ENCODE peak calls at places on chromosomes 12 and 14, in eight cellular contexts. One of them, this sample, is unnamed.

GRCh38 chr14:59482471-59483331 is 1.5 kb downstream of the L3HYPDH start:
- DNase-seq in MV-4-11: no peak
- DNase-seq in HuH-7.5: no peak
- DNase-seq in activated T-helper 2 cell treated with anti-CD3 and anti-CD28 coated beads, Interferon-gamma antibody, Interleukin-2, Interleukin-4, amounts not matched to agents 10 μg/mL and 5 μg/mL and 100 μg/mL, durations not matched to agents 14 hours and 24 hours and 36 hours: no peak
- DNase-seq in astrocyte of the hippocampus: peak
- DNase-seq in myocyte: peak
- DNase-seq in foreskin fibroblast: peak
- DNase-seq in activated T-cell treated with anti-CD3 and anti-CD28 coated beads for 1 hour: no peak
- DNase-seq in this sample: peak

GRCh38 chr14:34489324-34489723 is 27.3 kb upstream of the SPTSSA start:
- DNase-seq in MV-4-11: peak
- DNase-seq in HuH-7.5: no peak
- DNase-seq in activated T-helper 2 cell treated with anti-CD3 and anti-CD28 coated beads, Interferon-gamma antibody, Interleukin-2, Interleukin-4, amounts not matched to agents 10 μg/mL and 5 μg/mL and 100 μg/mL, durations not matched to agents 14 hours and 24 hours and 36 hours: no peak
- DNase-seq in astrocyte of the hippocampus: no peak
- DNase-seq in myocyte: no peak
- DNase-seq in foreskin fibroblast: no peak
- DNase-seq in activated T-cell treated with anti-CD3 and anti-CD28 coated beads for 1 hour: no peak
- DNase-seq in this sample: no peak

GRCh38 chr12:28114488-28114887 is 75.8 kb upstream of the CCDC91 start:
- DNase-seq in MV-4-11: no peak
- DNase-seq in HuH-7.5: no peak
- DNase-seq in activated T-helper 2 cell treated with anti-CD3 and anti-CD28 coated beads, Interferon-gamma antibody, Interleukin-2, Interleukin-4, amounts not matched to agents 10 μg/mL and 5 μg/mL and 100 μg/mL, durations not matched to agents 14 hours and 24 hours and 36 hours: no peak
- DNase-seq in astrocyte of the hippocampus: peak
- DNase-seq in myocyte: no peak
- DNase-seq in foreskin fibroblast: peak
- DNase-seq in activated T-cell treated with anti-CD3 and anti-CD28 coated beads for 1 hour: no peak
- DNase-seq in this sample: no peak

GRCh38 chr14:32933943-32934890 is 4.5 kb upstream of the NPAS3 start:
- DNase-seq in MV-4-11: no peak
- DNase-seq in HuH-7.5: peak
- DNase-seq in activated T-helper 2 cell treated with anti-CD3 and anti-CD28 coated beads, Interferon-gamma antibody, Interleukin-2, Interleukin-4, amounts not matched to agents 10 μg/mL and 5 μg/mL and 100 μg/mL, durations not matched to agents 14 hours and 24 hours and 36 hours: no peak
- DNase-seq in astrocyte of the hippocampus: peak
- DNase-seq in myocyte: peak
- DNase-seq in foreskin fibroblast: peak
- DNase-seq in activated T-cell treated with anti-CD3 and anti-CD28 coated beads for 1 hour: no peak
- DNase-seq in this sample: no peak

GRCh38 chr12:11673666-11674464 is 24.4 kb downstream of the ETV6 start:
- DNase-seq in MV-4-11: no peak
- DNase-seq in HuH-7.5: no peak
- DNase-seq in activated T-helper 2 cell treated with anti-CD3 and anti-CD28 coated beads, Interferon-gamma antibody, Interleukin-2, Interleukin-4, amounts not matched to agents 10 μg/mL and 5 μg/mL and 100 μg/mL, durations not matched to agents 14 hours and 24 hours and 36 hours: no peak
- DNase-seq in astrocyte of the hippocampus: no peak
- DNase-seq in myocyte: no peak
- DNase-seq in foreskin fibroblast: peak
- DNase-seq in activated T-cell treated with anti-CD3 and anti-CD28 coated beads for 1 hour: no peak
- DNase-seq in this sample: no peak

GRCh38 chr12:110369992-110370391 is 33.5 kb downstream of the ANAPC7 start:
- DNase-seq in MV-4-11: no peak
- DNase-seq in HuH-7.5: no peak
- DNase-seq in activated T-helper 2 cell treated with anti-CD3 and anti-CD28 coated beads, Interferon-gamma antibody, Interleukin-2, Interleukin-4, amounts not matched to agents 10 μg/mL and 5 μg/mL and 100 μg/mL, durations not matched to agents 14 hours and 24 hours and 36 hours: no peak
- DNase-seq in astrocyte of the hippocampus: no peak
- DNase-seq in myocyte: no peak
- DNase-seq in foreskin fibroblast: no peak
- DNase-seq in activated T-cell treated with anti-CD3 and anti-CD28 coated beads for 1 hour: no peak
- DNase-seq in this sample: no peak

GRCh38 chr12:87930652-87931051 is 98.5 kb downstream of the C12orf50 start:
- DNase-seq in MV-4-11: no peak
- DNase-seq in HuH-7.5: no peak
- DNase-seq in activated T-helper 2 cell treated with anti-CD3 and anti-CD28 coated beads, Interferon-gamma antibody, Interleukin-2, Interleukin-4, amounts not matched to agents 10 μg/mL and 5 μg/mL and 100 μg/mL, durations not matched to agents 14 hours and 24 hours and 36 hours: no peak
- DNase-seq in astrocyte of the hippocampus: no peak
- DNase-seq in myocyte: peak
- DNase-seq in foreskin fibroblast: no peak
- DNase-seq in activated T-cell treated with anti-CD3 and anti-CD28 coated beads for 1 hour: no peak
- DNase-seq in this sample: no peak

GRCh38 chr12:90250041-90250440 is 541.4 kb upstream of the ATP2B1 start:
- DNase-seq in MV-4-11: no peak
- DNase-seq in HuH-7.5: no peak
- DNase-seq in activated T-helper 2 cell treated with anti-CD3 and anti-CD28 coated beads, Interferon-gamma antibody, Interleukin-2, Interleukin-4, amounts not matched to agents 10 μg/mL and 5 μg/mL and 100 μg/mL, durations not matched to agents 14 hours and 24 hours and 36 hours: no peak
- DNase-seq in astrocyte of the hippocampus: no peak
- DNase-seq in myocyte: no peak
- DNase-seq in foreskin fibroblast: peak
- DNase-seq in activated T-cell treated with anti-CD3 and anti-CD28 coated beads for 1 hour: no peak
- DNase-seq in this sample: no peak

GRCh38 chr12:114799574-114800487 is 115.9 kb upstream of the TBX3 start:
- DNase-seq in MV-4-11: no peak
- DNase-seq in HuH-7.5: peak
- DNase-seq in activated T-helper 2 cell treated with anti-CD3 and anti-CD28 coated beads, Interferon-gamma antibody, Interleukin-2, Interleukin-4, amounts not matched to agents 10 μg/mL and 5 μg/mL and 100 μg/mL, durations not matched to agents 14 hours and 24 hours and 36 hours: no peak
- DNase-seq in astrocyte of the hippocampus: peak
- DNase-seq in myocyte: peak
- DNase-seq in foreskin fibroblast: peak
- DNase-seq in activated T-cell treated with anti-CD3 and anti-CD28 coated beads for 1 hour: no peak
- DNase-seq in this sample: peak

GRCh38 chr12:32659908-32660440 is 19.1 kb upstream of the DNM1L start:
- DNase-seq in MV-4-11: no peak
- DNase-seq in HuH-7.5: no peak
- DNase-seq in activated T-helper 2 cell treated with anti-CD3 and anti-CD28 coated beads, Interferon-gamma antibody, Interleukin-2, Interleukin-4, amounts not matched to agents 10 μg/mL and 5 μg/mL and 100 μg/mL, durations not matched to agents 14 hours and 24 hours and 36 hours: no peak
- DNase-seq in astrocyte of the hippocampus: no peak
- DNase-seq in myocyte: no peak
- DNase-seq in foreskin fibroblast: peak
- DNase-seq in activated T-cell treated with anti-CD3 and anti-CD28 coated beads for 1 hour: no peak
- DNase-seq in this sample: no peak

GRCh38 chr12:2376855-2377657 is 324.3 kb downstream of the CACNA1C start:
- DNase-seq in MV-4-11: no peak
- DNase-seq in HuH-7.5: no peak
- DNase-seq in activated T-helper 2 cell treated with anti-CD3 and anti-CD28 coated beads, Interferon-gamma antibody, Interleukin-2, Interleukin-4, amounts not matched to agents 10 μg/mL and 5 μg/mL and 100 μg/mL, durations not matched to agents 14 hours and 24 hours and 36 hours: no peak
- DNase-seq in astrocyte of the hippocampus: no peak
- DNase-seq in myocyte: no peak
- DNase-seq in foreskin fibroblast: no peak
- DNase-seq in activated T-cell treated with anti-CD3 and anti-CD28 coated beads for 1 hour: no peak
- DNase-seq in this sample: no peak

GRCh38 chr12:3154006-3154405 is 76.8 kb downstream of the TSPAN9 start:
- DNase-seq in MV-4-11: no peak
- DNase-seq in HuH-7.5: no peak
- DNase-seq in activated T-helper 2 cell treated with anti-CD3 and anti-CD28 coated beads, Interferon-gamma antibody, Interleukin-2, Interleukin-4, amounts not matched to agents 10 μg/mL and 5 μg/mL and 100 μg/mL, durations not matched to agents 14 hours and 24 hours and 36 hours: no peak
- DNase-seq in astrocyte of the hippocampus: no peak
- DNase-seq in myocyte: no peak
- DNase-seq in foreskin fibroblast: no peak
- DNase-seq in activated T-cell treated with anti-CD3 and anti-CD28 coated beads for 1 hour: no peak
- DNase-seq in this sample: no peak

GRCh38 chr12:126139355-126139754 is 1074.1 kb downstream of the AACS start:
- DNase-seq in MV-4-11: no peak
- DNase-seq in HuH-7.5: no peak
- DNase-seq in activated T-helper 2 cell treated with anti-CD3 and anti-CD28 coated beads, Interferon-gamma antibody, Interleukin-2, Interleukin-4, amounts not matched to agents 10 μg/mL and 5 μg/mL and 100 μg/mL, durations not matched to agents 14 hours and 24 hours and 36 hours: no peak
- DNase-seq in astrocyte of the hippocampus: no peak
- DNase-seq in myocyte: no peak
- DNase-seq in foreskin fibroblast: no peak
- DNase-seq in activated T-cell treated with anti-CD3 and anti-CD28 coated beads for 1 hour: no peak
- DNase-seq in this sample: no peak

GRCh38 chr14:35553808-35554207 is 19.8 kb downstream of the INSM2 start:
- DNase-seq in MV-4-11: no peak
- DNase-seq in HuH-7.5: no peak
- DNase-seq in activated T-helper 2 cell treated with anti-CD3 and anti-CD28 coated beads, Interferon-gamma antibody, Interleukin-2, Interleukin-4, amounts not matched to agents 10 μg/mL and 5 μg/mL and 100 μg/mL, durations not matched to agents 14 hours and 24 hours and 36 hours: no peak
- DNase-seq in astrocyte of the hippocampus: no peak
- DNase-seq in myocyte: peak
- DNase-seq in foreskin fibroblast: peak
- DNase-seq in activated T-cell treated with anti-CD3 and anti-CD28 coated beads for 1 hour: no peak
- DNase-seq in this sample: no peak

GRCh38 chr12:51798507-51798906 is 50.0 kb downstream of the FIGNL2 start:
- DNase-seq in MV-4-11: no peak
- DNase-seq in HuH-7.5: no peak
- DNase-seq in activated T-helper 2 cell treated with anti-CD3 and anti-CD28 coated beads, Interferon-gamma antibody, Interleukin-2, Interleukin-4, amounts not matched to agents 10 μg/mL and 5 μg/mL and 100 μg/mL, durations not matched to agents 14 hours and 24 hours and 36 hours: no peak
- DNase-seq in astrocyte of the hippocampus: no peak
- DNase-seq in myocyte: peak
- DNase-seq in foreskin fibroblast: peak
- DNase-seq in activated T-cell treated with anti-CD3 and anti-CD28 coated beads for 1 hour: no peak
- DNase-seq in this sample: no peak

GRCh38 chr12:131104464-131105350 is 151.0 kb downstream of the ADGRD1 start:
- DNase-seq in MV-4-11: peak
- DNase-seq in HuH-7.5: peak
- DNase-seq in activated T-helper 2 cell treated with anti-CD3 and anti-CD28 coated beads, Interferon-gamma antibody, Interleukin-2, Interleukin-4, amounts not matched to agents 10 μg/mL and 5 μg/mL and 100 μg/mL, durations not matched to agents 14 hours and 24 hours and 36 hours: peak
- DNase-seq in astrocyte of the hippocampus: peak
- DNase-seq in myocyte: peak
- DNase-seq in foreskin fibroblast: peak
- DNase-seq in activated T-cell treated with anti-CD3 and anti-CD28 coated beads for 1 hour: peak
- DNase-seq in this sample: peak

GRCh38 chr12:59780605-59781135 is 184.8 kb downstream of the SLC16A7 start:
- DNase-seq in MV-4-11: no peak
- DNase-seq in HuH-7.5: peak
- DNase-seq in activated T-helper 2 cell treated with anti-CD3 and anti-CD28 coated beads, Interferon-gamma antibody, Interleukin-2, Interleukin-4, amounts not matched to agents 10 μg/mL and 5 μg/mL and 100 μg/mL, durations not matched to agents 14 hours and 24 hours and 36 hours: no peak
- DNase-seq in astrocyte of the hippocampus: peak
- DNase-seq in myocyte: peak
- DNase-seq in foreskin fibroblast: peak
- DNase-seq in activated T-cell treated with anti-CD3 and anti-CD28 coated beads for 1 hour: no peak
- DNase-seq in this sample: no peak

GRCh38 chr12:20646239-20646827 is 48.8 kb upstream of the SLCO1C1 start:
- DNase-seq in MV-4-11: peak
- DNase-seq in HuH-7.5: peak
- DNase-seq in activated T-helper 2 cell treated with anti-CD3 and anti-CD28 coated beads, Interferon-gamma antibody, Interleukin-2, Interleukin-4, amounts not matched to agents 10 μg/mL and 5 μg/mL and 100 μg/mL, durations not matched to agents 14 hours and 24 hours and 36 hours: no peak
- DNase-seq in astrocyte of the hippocampus: peak
- DNase-seq in myocyte: peak
- DNase-seq in foreskin fibroblast: peak
- DNase-seq in activated T-cell treated with anti-CD3 and anti-CD28 coated beads for 1 hour: no peak
- DNase-seq in this sample: no peak

GRCh38 chr12:46921754-46922113 is 95.9 kb upstream of the SLC38A4 start:
- DNase-seq in MV-4-11: peak
- DNase-seq in HuH-7.5: no peak
- DNase-seq in activated T-helper 2 cell treated with anti-CD3 and anti-CD28 coated beads, Interferon-gamma antibody, Interleukin-2, Interleukin-4, amounts not matched to agents 10 μg/mL and 5 μg/mL and 100 μg/mL, durations not matched to agents 14 hours and 24 hours and 36 hours: no peak
- DNase-seq in astrocyte of the hippocampus: no peak
- DNase-seq in myocyte: peak
- DNase-seq in foreskin fibroblast: peak
- DNase-seq in activated T-cell treated with anti-CD3 and anti-CD28 coated beads for 1 hour: no peak
- DNase-seq in this sample: no peak

This sample was measured in SJSA1.